ENCODE peak calls at places on chromosome 12, in four cellular contexts. U is GM12865, V is epithelial cell of esophagus, Y is GM10248. Q is an unnamed sample.

GRCh38 chr12:65487679-65488078 is 209.2 kb downstream of the MSRB3 start:
- DNase-seq in U (no peak), V (peak; percentile 6), Y (no peak), Q (no peak)

GRCh38 chr12:29578070-29578469 is 80.6 kb upstream of the OVCH1 start:
- DNase-seq in U (no peak), V (no peak), Y (no peak), Q (peak; percentile 54)

GRCh38 chr12:32448581-32448980 is 49.2 kb downstream of the FGD4 start:
- DNase-seq in U (no peak), V (peak; percentile 44), Y (no peak), Q (peak; percentile 59)

GRCh38 chr12:47729233-47729632 is 3.9 kb upstream of the ENDOU start:
- DNase-seq in U (no peak), V (peak; percentile 43), Y (no peak), Q (no peak)

GRCh38 chr12:65646127-65646643 is 178.1 kb upstream of the HMGA2 start:
- DNase-seq in U (no peak), V (no peak), Y (no peak), Q (no peak)

GRCh38 chr12:53236443-53237111 is 4.6 kb upstream of the RARG start:
- DNase-seq in U (peak; percentile 35), V (no peak), Y (no peak), Q (no peak)

GRCh38 chr12:74111688-74112360 is 425.8 kb upstream of the ATXN7L3B start:
- DNase-seq in U (peak; percentile 41), V (peak; percentile 89), Y (no peak), Q (no peak)

GRCh38 chr12:74646831-74647230 is 109.2 kb downstream of the ATXN7L3B start:
- DNase-seq in U (peak; percentile 4), V (peak; percentile 16), Y (no peak), Q (peak; percentile 2)

GRCh38 chr12:77615331-77615730 is 215.4 kb upstream of the NAV3 start:
- DNase-seq in U (no peak), V (peak; percentile 64), Y (no peak), Q (peak; percentile 7)

GRCh38 chr12:46430340-46430948 is 57.9 kb upstream of the SLC38A2 start:
- DNase-seq in U (peak; percentile 43), V (peak; percentile 95), Y (peak; percentile 16), Q (peak; percentile 90)

GRCh38 chr12:88035271-88035906 is 6.2 kb upstream of the C12orf50 start:
- DNase-seq in U (peak; percentile 91), V (peak; percentile 89), Y (peak; percentile 90), Q (peak; percentile 86)

GRCh38 chr12:49933793-49934192 is 16.7 kb upstream of the AQP2 start:
- DNase-seq in U (no peak), V (no peak), Y (no peak), Q (peak; percentile 46)

GRCh38 chr12:19120795-19121194 is 8.7 kb upstream of the PLEKHA5 start:
- DNase-seq in U (no peak), V (peak; percentile 86), Y (no peak), Q (peak; percentile 47)

GRCh38 chr12:6336859-6337744 is 4.8 kb downstream of the TNFRSF1A start:
- DNase-seq in U (peak; percentile 66), V (no peak), Y (no peak), Q (peak; percentile 15)

GRCh38 chr12:75766263-75767160 is 255.1 kb upstream of the KRR1 start:
- DNase-seq in U (no peak), V (peak; percentile 84), Y (no peak), Q (peak; percentile 48)

GRCh38 chr12:98439471-98440164 is 75.8 kb upstream of the TMPO start:
- DNase-seq in U (no peak), V (no peak), Y (no peak), Q (peak; percentile 78)

GRCh38 chr12:65355461-65355860 is 77.0 kb downstream of the MSRB3 start:
- DNase-seq in U (no peak), V (peak; percentile 70), Y (no peak), Q (no peak)

GRCh38 chr12:67533159-67533558 is 115.4 kb upstream of the DYRK2 start:
- DNase-seq in U (no peak), V (no peak), Y (no peak), Q (no peak)

GRCh38 chr12:69553626-69554248 is 31.5 kb upstream of the CCT2 start:
- DNase-seq in U (peak; percentile 28), V (peak; percentile 94), Y (peak; percentile 13), Q (peak; percentile 75)

GRCh38 chr12:50241178-50241577 is 42.1 kb downstream of the LIMA1 start:
- DNase-seq in U (no peak), V (no peak), Y (no peak), Q (peak; percentile 52)

GRCh38 chr12:121190523-121191031 is 19.4 kb upstream of the P2RX4 start:
- DNase-seq in U (peak; percentile 30), V (peak; percentile 89), Y (no peak), Q (peak; percentile 84)

GRCh38 chr12:131153956-131154355 is 200.2 kb downstream of the ADGRD1 start:
- DNase-seq in U (no peak), V (no peak), Y (no peak), Q (no peak)

GRCh38 chr12:1799068-1799881 is 21.1 kb upstream of the LRTM2 start:
- DNase-seq in U (no peak), V (no peak), Y (no peak), Q (no peak)

GRCh38 chr12:105986779-105987686 is 151.7 kb downstream of the NUAK1 start:
- DNase-seq in U (peak; percentile 8), V (peak; percentile 67), Y (no peak), Q (peak; percentile 88)

GRCh38 chr12:47085815-47086252 is 6.1 kb upstream of the AMIGO2 start:
- DNase-seq in U (no peak), V (peak; percentile 73), Y (peak; percentile 29), Q (peak; percentile 76)

GRCh38 chr12:147242-147641 is 66.7 kb downstream of the SLC6A12 start:
- DNase-seq in U (no peak), V (no peak), Y (no peak), Q (no peak)

DNA sequence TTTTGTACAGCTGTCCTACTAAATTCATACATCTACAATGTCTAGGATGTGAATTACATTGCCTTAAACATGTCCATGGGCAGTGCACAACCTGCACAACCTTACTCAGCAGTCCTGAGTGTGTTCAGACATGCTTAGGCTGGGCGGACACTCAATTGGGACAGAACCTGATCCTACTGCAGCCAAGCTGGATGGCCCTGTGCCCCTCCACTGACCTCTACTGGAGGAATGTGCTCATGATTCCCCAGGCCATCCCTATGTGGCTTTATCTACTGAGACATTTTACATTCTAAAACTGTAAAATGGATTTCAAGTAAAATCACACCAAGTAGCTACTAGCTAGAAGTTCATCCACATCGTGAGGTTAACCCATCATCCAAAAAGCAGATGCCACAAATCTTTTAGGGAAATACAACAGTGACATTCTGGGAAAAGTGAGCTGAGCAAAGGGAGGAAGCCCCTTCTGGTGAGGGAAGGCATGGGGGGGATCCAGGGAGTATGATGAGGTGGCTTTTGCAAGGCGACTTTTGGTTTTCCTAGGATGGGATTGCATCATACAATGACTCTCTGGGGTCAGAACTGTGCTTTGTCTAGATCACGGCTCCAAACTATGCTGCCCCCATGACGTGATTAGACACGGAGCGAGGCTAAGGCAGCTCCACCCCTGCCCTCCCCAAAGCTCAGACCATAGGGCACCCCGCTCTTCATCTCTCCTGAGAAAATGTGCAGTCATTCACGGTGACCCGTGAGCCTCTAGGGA is 911.7 kb upstream of the TMEM132C start:
- DNase-seq in U (peak; percentile 28), V (peak; percentile 66), Y (no peak), Q (peak; percentile 58)
- TF ChIP-seq CTCF in U (peak; percentile 51), V (no peak), Y (no peak), Q (peak; percentile 77)

GRCh38 chr12:9925746-9926393 is 6.3 kb downstream of the CLEC2A start:
- DNase-seq in U (peak; percentile 42), V (peak; percentile 61), Y (no peak), Q (peak; percentile 62)
- TF ChIP-seq CTCF in U (peak; percentile 31), V (peak; percentile 58), Y (peak; percentile 42), Q (peak; percentile 37)

DNA sequence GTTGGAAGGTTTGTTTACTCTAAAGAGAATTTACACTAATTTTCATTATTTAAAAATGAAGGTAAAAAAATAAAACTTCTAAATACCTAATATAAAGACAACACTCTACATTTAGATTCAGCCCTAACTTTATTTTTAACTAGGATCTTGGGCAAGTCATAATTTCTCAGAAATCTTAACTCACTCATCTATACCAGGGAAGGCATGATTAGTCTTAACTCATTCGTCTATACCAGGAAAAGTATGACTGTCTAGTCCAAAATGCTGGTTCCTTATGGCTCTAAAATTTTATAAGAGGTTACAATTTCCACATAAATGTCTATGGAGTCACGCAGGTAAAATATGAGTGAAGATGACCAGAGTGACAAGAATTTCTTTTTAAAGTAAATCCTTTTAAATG is 52.7 kb upstream of the POC1B start:
- DNase-seq in U (no peak), V (no peak), Y (no peak), Q (no peak)
- TF ChIP-seq CTCF in U (no peak), V (no peak), Y (no peak), Q (no peak)

GRCh38 chr12:132761911-132762583 is 415 bp upstream of the ANKLE2 start:
- DNase-seq in U (peak; percentile 95), V (peak; percentile 92), Y (peak; percentile 97), Q (peak; percentile 93)

GRCh38 chr12:132766380-132767085 is 4.9 kb upstream of the ANKLE2 start:
- DNase-seq in U (no peak), V (no peak), Y (no peak), Q (peak; percentile 66)

GRCh38 chr12:132765366-132765765 is 3.7 kb upstream of the ANKLE2 start:
- DNase-seq in U (no peak), V (no peak), Y (no peak), Q (no peak)

GRCh38 chr12:132764231-132764630 is 2.6 kb upstream of the ANKLE2 start:
- DNase-seq in U (no peak), V (no peak), Y (no peak), Q (no peak)

GRCh38 chr12:132761032-132761910 is at the start of gene ANKLE2:
- DNase-seq in U (peak; percentile 71), V (peak; percentile 69), Y (peak; percentile 81), Q (peak; percentile 84)
- TF ChIP-seq CTCF in U (no peak), V (no peak), Y (no peak), Q (no peak)

GRCh38 chr12:71438670-71439361 is 782 bp upstream of the LGR5 start:
- DNase-seq in U (no peak), V (peak; percentile 8), Y (no peak), Q (peak; percentile 19)
- TF ChIP-seq CTCF in U (no peak), V (no peak), Y (no peak), Q (no peak)

DNA sequence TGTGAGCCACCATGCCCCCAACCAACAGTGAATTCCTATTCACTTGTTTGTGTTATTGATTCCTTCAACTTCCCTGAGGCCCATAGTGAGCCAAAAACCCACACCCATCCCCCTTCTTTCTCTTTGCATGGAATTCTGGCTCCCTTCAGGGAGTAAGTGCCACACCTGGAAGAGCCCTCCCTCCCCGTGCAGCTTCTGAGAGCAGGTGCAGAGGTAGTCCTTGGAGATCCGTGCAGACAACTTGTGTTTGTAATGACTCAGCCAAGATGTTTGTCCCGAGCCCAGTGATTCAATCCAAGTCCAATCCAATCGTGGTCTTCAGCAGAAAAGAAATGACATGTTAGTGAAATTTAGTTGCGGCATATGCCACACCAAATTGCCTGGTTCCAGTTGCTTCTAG is 27.4 kb downstream of the GPRC5A start:
- DNase-seq in U (no peak), V (no peak), Y (no peak), Q (no peak)
- TF ChIP-seq CTCF in U (no peak), V (no peak), Y (no peak), Q (no peak)

Q was measured in cardiac fibroblast.